ENCODE peak calls at places on chromosome 3, in seven cellular contexts. P is D341Med; B is NCI-H146; V is foreskin fibroblast; F is hypothalamus; T is stimulated activated CD4-positive, alpha-beta T cell treated with anti-CD3 and anti-CD28 coated beads, Interleukin-4, amount 100 ng/mL, for 24 hours; H is cardiac septum. J is an unnamed sample.

GRCh38 chr3:39935261-39935660 is 125.9 kb downstream of the MYRIP start:
- DNase-seq in P (no peak), B (no peak), V (no peak), F (no peak), T (no peak), H (no peak), J (no peak)

GRCh38 chr3:14845180-14845579 is 26.4 kb downstream of the FGD5 start:
- DNase-seq in P (no peak), B (no peak), V (no peak), F (no peak), T (no peak), H (no peak), J (no peak)

GRCh38 chr3:3594986-3595385 is 204.2 kb upstream of the LRRN1 start:
- DNase-seq in P (no peak), B (no peak), V (no peak), F (no peak), T (no peak), H (no peak), J (peak; percentile 11)

GRCh38 chr3:185272051-185272450 is 18.2 kb upstream of the EHHADH start:
- DNase-seq in P (no peak), B (no peak), V (peak; percentile 12), F (no peak), T (no peak), H (no peak), J (no peak)

GRCh38 chr3:197450295-197450694 is 105.5 kb downstream of the BDH1 start:
- DNase-seq in P (no peak), B (no peak), V (no peak), F (no peak), T (no peak), H (no peak), J (no peak)

GRCh38 chr3:67000006-67000405 is 1.9 kb downstream of the KBTBD8 start:
- DNase-seq in P (no peak), B (no peak), V (peak; percentile 74), F (no peak), T (no peak), H (no peak), J (no peak)

GRCh38 chr3:156246939-156247725 is 126.8 kb downstream of the KCNAB1 start:
- DNase-seq in P (no peak), B (no peak), V (peak; percentile 10), F (no peak), T (no peak), H (no peak), J (no peak)

GRCh38 chr3:100210777-100211145 is 50.0 kb upstream of the TBC1D23 start:
- DNase-seq in P (no peak), B (peak; percentile 37), V (peak; percentile 83), F (no peak), T (no peak), H (no peak), J (peak; percentile 71)

GRCh38 chr3:47856669-47857068 is 53.7 kb downstream of the DHX30 start:
- DNase-seq in P (no peak), B (no peak), V (no peak), F (peak; percentile 19), T (no peak), H (no peak), J (no peak)

GRCh38 chr3:50189274-50189673 is 2.1 kb upstream of the GNAT1 start:
- DNase-seq in P (peak; percentile 78), B (peak; percentile 64), V (peak; percentile 92), F (peak; percentile 47), T (peak; percentile 34), H (no peak), J (peak; percentile 72)

GRCh38 chr3:119311191-119311925 is 17.2 kb downstream of the ARHGAP31 start:
- DNase-seq in P (no peak), B (no peak), V (peak; percentile 74), F (no peak), T (no peak), H (no peak), J (peak; percentile 14)

GRCh38 chr3:37526511-37526910 is 335.2 kb upstream of the CTDSPL start:
- DNase-seq in P (no peak), B (no peak), V (peak; percentile 38), F (no peak), T (no peak), H (peak; percentile 91), J (no peak)

GRCh38 chr3:66179813-66180212 is 41.0 kb upstream of the SLC25A26 start:
- DNase-seq in P (no peak), B (no peak), V (peak; percentile 25), F (no peak), T (no peak), H (no peak), J (no peak)

GRCh38 chr3:179037361-179037760 is 34.2 kb downstream of the ZMAT3 start:
- DNase-seq in P (peak; percentile 30), B (no peak), V (peak; percentile 90), F (no peak), T (peak; percentile 61), H (peak; percentile 87), J (no peak)

GRCh38 chr3:168398371-168399030 is 302.8 kb upstream of the GOLIM4 start:
- DNase-seq in P (no peak), B (no peak), V (peak; percentile 46), F (no peak), T (no peak), H (no peak), J (no peak)

GRCh38 chr3:62622553-62623174 is 249.3 kb upstream of the FEZF2 start:
- DNase-seq in P (peak; percentile 60), B (peak; percentile 34), V (peak; percentile 83), F (no peak), T (no peak), H (no peak), J (peak; percentile 43)

GRCh38 chr3:101574388-101575156 is 592 bp downstream of the PCNP start:
- DNase-seq in P (peak; percentile 43), B (peak; percentile 81), V (peak; percentile 66), F (no peak), T (peak; percentile 46), H (no peak), J (peak; percentile 70)

GRCh38 chr3:13597661-13598060 is 48.7 kb downstream of the FBLN2 start:
- DNase-seq in P (no peak), B (no peak), V (no peak), F (no peak), T (no peak), H (no peak), J (no peak)

GRCh38 chr3:148131990-148132638 is 565.6 kb upstream of the AGTR1 start:
- DNase-seq in P (no peak), B (no peak), V (peak; percentile 52), F (no peak), T (no peak), H (no peak), J (peak; percentile 13)

GRCh38 chr3:127985216-127985615 is 67.0 kb upstream of the SEC61A1 start:
- DNase-seq in P (no peak), B (no peak), V (no peak), F (no peak), T (no peak), H (no peak), J (no peak)

GRCh38 chr3:111764645-111765091 is 94.4 kb upstream of the PHLDB2 start:
- DNase-seq in P (no peak), B (peak; percentile 10), V (peak; percentile 80), F (no peak), T (no peak), H (no peak), J (peak; percentile 52)

GRCh38 chr3:58163234-58163633 is 47.5 kb downstream of the DNASE1L3 start:
- DNase-seq in P (no peak), B (no peak), V (peak; percentile 47), F (no peak), T (no peak), H (no peak), J (no peak)

J was measured in DMS53.